ENCODE peak calls at places on chromosomes 16 and 17, in six cellular contexts. Q, F, G, N, C and H are unnamed samples.

GRCh38 chr16:87411375-87412271 is 19.5 kb downstream of the MAP1LC3B start:
- DNase-seq in Q (no peak), F (no peak), G (no peak), N (no peak), C (no peak), H (no peak)

GRCh38 chr16:69314534-69314933 is 3.4 kb downstream of the VPS4A start:
- DNase-seq in Q (no peak), F (no peak), G (no peak), N (no peak), C (no peak), H (no peak)

GRCh38 chr16:26802440-26802839 is 264.3 kb upstream of the C16orf82 start:
- DNase-seq in Q (no peak), F (no peak), G (no peak), N (no peak), C (no peak), H (no peak)

GRCh38 chr17:60863892-60864673 is 186.4 kb downstream of the BCAS3 start:
- DNase-seq in Q (no peak), F (no peak), G (no peak), N (no peak), C (no peak), H (no peak)

GRCh38 chr16:65658339-65659275 is 536.7 kb upstream of the CDH11 start:
- DNase-seq in Q (no peak), F (peak; percentile 18), G (no peak), N (no peak), C (no peak), H (peak; percentile 58)

GRCh38 chr17:62741290-62741689 is 66.8 kb downstream of the MARCHF10 start:
- DNase-seq in Q (no peak), F (no peak), G (no peak), N (no peak), C (no peak), H (no peak)

GRCh38 chr16:80931985-80932720 is 74.5 kb downstream of the CMC2 start:
- DNase-seq in Q (peak; percentile 65), F (peak; percentile 71), G (peak; percentile 23), N (peak; percentile 77), C (no peak), H (peak; percentile 59)

GRCh38 chr16:50371936-50372595 is 3.3 kb upstream of the BRD7 start:
- DNase-seq in Q (peak; percentile 57), F (no peak), G (peak; percentile 61), N (no peak), C (peak; percentile 21), H (no peak)

GRCh38 chr17:7293821-7294613 is 422 bp downstream of the YBX2 start:
- DNase-seq in Q (peak; percentile 87), F (no peak), G (peak; percentile 49), N (peak; percentile 86), C (peak; percentile 62), H (no peak)

GRCh38 chr16:19415461-19415860 is 2.2 kb upstream of the TMC5 start:
- DNase-seq in Q (no peak), F (no peak), G (no peak), N (no peak), C (no peak), H (no peak)

GRCh38 chr17:78294776-78295175 is 63.3 kb downstream of the TMEM235 start:
- DNase-seq in Q (no peak), F (no peak), G (no peak), N (no peak), C (no peak), H (no peak)

GRCh38 chr17:65278820-65279184 is 141.6 kb downstream of the RGS9 start:
- DNase-seq in Q (no peak), F (no peak), G (no peak), N (no peak), C (no peak), H (no peak)

GRCh38 chr17:65279456-65279855 is 142.3 kb downstream of the RGS9 start:
- DNase-seq in Q (no peak), F (no peak), G (no peak), N (no peak), C (no peak), H (no peak)

GRCh38 chr17:65278050-65278819 is 141.1 kb downstream of the RGS9 start:
- DNase-seq in Q (peak; percentile 83), F (peak; percentile 73), G (peak; percentile 70), N (peak; percentile 78), C (peak; percentile 50), H (peak; percentile 58)

GRCh38 chr17:65287040-65287439 is 149.9 kb downstream of the RGS9 start:
- DNase-seq in Q (no peak), F (no peak), G (no peak), N (no peak), C (no peak), H (no peak)

DNA sequence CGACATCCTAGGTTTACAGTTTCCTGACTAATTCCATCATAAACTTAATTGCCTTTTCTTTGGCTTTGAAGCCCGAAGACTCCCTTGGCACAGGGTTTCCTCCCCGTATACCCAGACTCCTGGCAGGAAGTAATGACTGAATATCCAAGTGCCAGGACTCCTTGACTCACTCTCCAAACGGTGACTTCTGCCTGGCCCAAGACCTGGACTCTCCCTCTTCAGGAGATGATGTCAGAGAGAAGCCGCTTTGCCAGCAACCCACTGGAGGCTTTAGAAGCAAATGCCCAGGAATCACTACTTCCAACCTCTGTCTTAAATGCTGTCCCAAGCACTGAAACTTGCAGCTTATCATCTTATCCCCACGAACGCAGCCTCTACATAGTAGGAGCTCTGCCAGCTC is 146.5 kb downstream of the RGS9 start:
- DNase-seq in Q (no peak), F (no peak), G (no peak), N (no peak), C (no peak), H (peak; percentile 73)
- TF ChIP-seq MAX in Q (no peak), F (no peak), G (no peak), N (no peak), C (no peak), H (no peak)

GRCh38 chr16:9141813-9142212 is 50.4 kb downstream of the HAPSTR1 start:
- DNase-seq in Q (no peak), F (no peak), G (no peak), N (no peak), C (no peak), H (no peak)
- TF ChIP-seq JUN in Q (no peak), F (no peak), G (no peak), N (no peak), C (no peak), H (no peak)

GRCh38 chr16:79008036-79008868 is 592.3 kb downstream of the MAF start:
- DNase-seq in Q (no peak), F (no peak), G (no peak), N (no peak), C (peak; percentile 14), H (no peak)
- TF ChIP-seq MAX in Q (no peak), F (no peak), G (no peak), N (no peak), C (no peak), H (no peak)

DNA sequence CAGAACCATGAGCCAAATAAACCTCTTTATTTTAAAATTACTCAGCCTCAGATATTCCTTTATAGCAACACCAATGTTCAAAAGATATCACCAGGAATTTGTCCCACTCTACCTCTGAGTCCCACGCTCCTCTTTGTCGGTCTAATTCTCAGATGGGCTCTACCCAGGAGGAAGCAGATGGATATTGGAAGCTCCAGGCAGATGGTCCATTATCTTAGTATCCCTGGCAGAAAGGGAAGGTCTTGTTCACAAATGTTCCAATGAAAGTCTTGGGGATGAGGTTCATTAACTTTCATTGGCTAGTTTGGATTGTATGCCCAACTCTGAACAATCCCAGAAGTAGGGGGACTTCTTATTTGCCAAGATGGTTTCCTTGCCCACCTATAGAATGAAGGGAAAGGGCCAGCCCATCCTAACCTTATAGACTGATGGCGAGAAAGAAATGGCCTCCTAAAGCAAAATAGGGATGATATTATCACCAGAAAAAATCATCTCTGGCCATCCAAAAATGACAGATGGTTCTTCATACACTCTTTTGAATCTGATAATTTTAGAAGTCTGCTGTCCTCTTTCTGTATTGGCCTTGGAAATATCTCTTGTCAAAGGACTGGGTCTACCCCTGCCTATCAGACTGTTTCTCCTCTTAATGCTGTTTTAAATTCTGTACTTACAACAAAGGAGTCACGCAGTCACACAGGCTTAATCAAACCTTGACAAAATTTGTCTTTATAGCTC is 21.3 kb upstream of the ELAC2 start:
- DNase-seq in Q (no peak), F (no peak), G (no peak), N (no peak), C (no peak), H (no peak)
- TF ChIP-seq JUN in Q (no peak), F (no peak), G (no peak), N (no peak), C (no peak), H (no peak)

GRCh38 chr16:2058901-2059300 is 11.1 kb downstream of the TSC2 start:
- DNase-seq in Q (no peak), F (no peak), G (no peak), N (no peak), C (no peak), H (no peak)
- TF ChIP-seq MAX in Q (no peak), F (no peak), G (no peak), N (no peak), C (no peak), H (no peak)

DNA sequence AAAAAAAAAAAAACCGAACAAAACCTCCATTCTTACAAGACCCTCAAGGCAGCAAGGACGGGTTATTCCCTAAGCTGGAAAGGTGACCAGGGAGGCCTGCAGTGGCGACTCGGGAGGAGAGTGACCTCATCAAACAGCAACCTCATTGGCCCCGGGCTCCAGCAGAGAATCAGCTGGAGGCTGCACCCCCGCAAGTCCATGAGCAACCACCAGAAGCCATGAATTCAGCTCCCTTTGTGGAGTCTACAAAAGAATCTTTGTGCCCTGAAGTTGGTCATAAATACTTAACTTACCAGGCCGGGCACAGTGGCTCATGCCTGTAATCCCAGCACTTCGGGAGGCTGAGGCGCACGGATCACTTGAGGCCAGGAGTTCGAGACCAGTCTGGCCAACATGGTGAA is 80.9 kb upstream of the CREBBP start:
- DNase-seq in Q (no peak), F (peak; percentile 36), G (peak; percentile 65), N (no peak), C (no peak), H (no peak)
- TF ChIP-seq JUN in Q (no peak), F (no peak), G (no peak), N (no peak), C (peak; percentile 17), H (no peak)

GRCh38 chr17:65638221-65638940 is 76.9 kb upstream of the AXIN2 start:
- DNase-seq in Q (no peak), F (no peak), G (peak; percentile 53), N (no peak), C (no peak), H (no peak)
- TF ChIP-seq MAX in Q (no peak), F (no peak), G (no peak), N (no peak), C (no peak), H (no peak)